ENCODE peak calls at places on chromosomes 6 and 20, in four cellular contexts. U is IMR-90; E is activated CD4-positive, alpha-beta T cell treated with anti-CD3 and anti-CD28 coated beads, Interleukin-2, amount 10 ng/mL, durations not matched to agents 7 days and 5 days; K is BJ. X is an unnamed sample.

GRCh38 chr20:57256205-57256604 is 10.2 kb downstream of the BMP7 start:
- DNase-seq in U (no peak), K (no peak), E (no peak), X (no peak)

GRCh38 chr6:56815436-56815835 is 139.5 kb upstream of the BEND6 start:
- DNase-seq in E (no peak), K (no peak), U (no peak), X (no peak)

GRCh38 chr20:49335456-49335855 is 57.6 kb upstream of the ZNFX1 start:
- DNase-seq in U (no peak), K (no peak), E (no peak), X (no peak)

GRCh38 chr6:107670792-107671199 is 153.3 kb downstream of the SCML4 start:
- DNase-seq in U (peak), K (no peak), E (peak), X (no peak)

GRCh38 chr20:56200456-56200855 is 48.1 kb upstream of the MC3R start:
- DNase-seq in K (no peak), U (no peak), E (no peak), X (no peak)

GRCh38 chr20:33660685-33661058 is 1.5 kb upstream of the C20orf144 start:
- DNase-seq in K (no peak), E (no peak), U (no peak), X (no peak)

GRCh38 chr6:19465240-19465639 is 371.9 kb upstream of the ID4 start:
- DNase-seq in K (no peak), U (no peak), E (no peak), X (no peak)

GRCh38 chr6:161228911-161229591 is 44.8 kb downstream of the AGPAT4 start:
- DNase-seq in E (no peak), U (peak), K (peak), X (no peak)

GRCh38 chr20:43977252-43977651 is 62.6 kb downstream of the TOX2 start:
- DNase-seq in E (no peak), U (peak), K (no peak), X (no peak)

GRCh38 chr6:150098155-150098554 is 29.2 kb upstream of the ULBP3 start:
- DNase-seq in E (no peak), U (no peak), K (no peak), X (no peak)

GRCh38 chr6:75618437-75618836 is 16.8 kb downstream of the SENP6 start:
- DNase-seq in K (no peak), U (no peak), E (no peak), X (no peak)

GRCh38 chr20:52926505-52926904 is 45.7 kb upstream of the TSHZ2 start:
- DNase-seq in K (no peak), E (no peak), U (no peak), X (no peak)

GRCh38 chr6:13681305-13682061 is 30.2 kb downstream of the RANBP9 start:
- DNase-seq in K (no peak), U (no peak), E (peak), X (no peak)

GRCh38 chr6:137743493-137743892 is 123.6 kb upstream of the TNFAIP3 start:
- DNase-seq in U (no peak), K (no peak), E (no peak), X (no peak)

GRCh38 chr6:144149894-144150672 is at the start of gene STX11:
- DNase-seq in K (no peak), U (peak), E (peak), X (no peak)

GRCh38 chr6:118320652-118321051 is 227.4 kb upstream of the PLN start:
- DNase-seq in E (no peak), K (no peak), U (peak), X (no peak)

GRCh38 chr20:58712116-58712822 is 19.7 kb downstream of the NPEPL1 start:
- DNase-seq in E (peak), K (no peak), U (no peak), X (no peak)